ENCODE peak calls at places on chromosomes 5 and 9, in six cellular contexts. S, T, I, V, E and W are unnamed samples.

GRCh38 chr5:102747386-102748166 is 7.5 kb upstream of the PAM start:
- DNase-seq in S (no peak), T (no peak), I (no peak), V (no peak), E (no peak), W (no peak)

GRCh38 chr5:113265190-113265589 is 169.6 kb downstream of the TSSK1B start:
- DNase-seq in S (no peak), T (no peak), I (no peak), V (no peak), E (no peak), W (no peak)

GRCh38 chr9:32378993-32379729 is 5.3 kb upstream of the ACO1 start:
- DNase-seq in S (peak), T (peak), I (peak), V (peak), E (peak), W (peak)

GRCh38 chr9:97543568-97543967 is 42.1 kb downstream of the TMOD1 start:
- DNase-seq in S (no peak), T (no peak), I (no peak), V (no peak), E (no peak), W (no peak)

GRCh38 chr5:150511641-150512367 is 3.9 kb downstream of the NDST1 start:
- DNase-seq in S (peak), T (peak), I (peak), V (peak), E (no peak), W (no peak)

GRCh38 chr9:68577778-68578591 is 37.3 kb upstream of the TMEM252 start:
- DNase-seq in S (no peak), T (no peak), I (no peak), V (no peak), E (no peak), W (no peak)

GRCh38 chr5:148909766-148910165 is 83.4 kb downstream of the ADRB2 start:
- DNase-seq in S (no peak), T (no peak), I (no peak), V (no peak), E (no peak), W (no peak)

GRCh38 chr9:20225841-20226240 is 396.5 kb downstream of the MLLT3 start:
- DNase-seq in S (no peak), T (no peak), I (peak), V (no peak), E (no peak), W (no peak)

GRCh38 chr9:77978086-77978781 is 53.4 kb downstream of the GNAQ start:
- DNase-seq in S (no peak), T (no peak), I (no peak), V (no peak), E (no peak), W (no peak)

GRCh38 chr5:14743601-14744295 is 79.2 kb downstream of the OTULIN start:
- DNase-seq in S (peak), T (peak), I (peak), V (peak), E (no peak), W (peak)

GRCh38 chr9:122056484-122056883 is 36.6 kb downstream of the TTLL11 start:
- DNase-seq in S (no peak), T (peak), I (peak), V (no peak), E (no peak), W (no peak)

GRCh38 chr9:90095682-90096081 is 490.9 kb downstream of the GADD45G start:
- DNase-seq in S (no peak), T (no peak), I (no peak), V (no peak), E (no peak), W (no peak)

GRCh38 chr5:94983861-94984535 is 300.9 kb downstream of the MCTP1 start:
- DNase-seq in S (peak), T (peak), I (peak), V (peak), E (no peak), W (no peak)

GRCh38 chr5:132504746-132505145 is 14.2 kb upstream of the IRF1 start:
- DNase-seq in S (no peak), T (no peak), I (no peak), V (no peak), E (no peak), W (no peak)

GRCh38 chr5:172733179-172733973 is 37.6 kb downstream of the DUSP1 start:
- DNase-seq in S (peak), T (peak), I (peak), V (peak), E (no peak), W (peak)